ENCODE peak calls at places on chromosomes 5 and 9, in five cellular contexts. S is type B pancreatic cell, H is fibroblast of the aortic adventitia, B is endothelial cell, D is WTC11. Q is an unnamed sample.

GRCh38 chr5:93791520-93791972 is 50.1 kb upstream of the POU5F2 start:
- DNase-seq in B (peak), S (no peak), D (no peak), H (peak), Q (no peak)

GRCh38 chr5:142053434-142054253 is 40.8 kb upstream of the GNPDA1 start:
- DNase-seq in H (peak), B (no peak), S (no peak), D (no peak), Q (no peak)

GRCh38 chr9:1100192-1100591 is 50.0 kb downstream of the DMRT2 start:
- DNase-seq in B (no peak), D (no peak), S (no peak), H (no peak), Q (no peak)

GRCh38 chr5:62593331-62593730 is 14.7 kb downstream of the LRRC70 start:
- DNase-seq in S (no peak), B (no peak), H (peak), D (no peak), Q (no peak)

GRCh38 chr9:101530076-101530711 is 3.5 kb upstream of the RNF20 start:
- DNase-seq in H (peak), S (peak), B (peak), D (peak), Q (no peak)

GRCh38 chr5:95615164-95615467 is 4.8 kb upstream of the GPR150 start:
- DNase-seq in H (no peak), S (no peak), D (no peak), B (no peak), Q (no peak)

GRCh38 chr9:127498298-127498697 is 47.0 kb downstream of the LRSAM1 start:
- DNase-seq in B (no peak), D (no peak), S (no peak), H (no peak), Q (no peak)

GRCh38 chr9:77582572-77583365 is 65.4 kb downstream of the GNA14 start:
- DNase-seq in D (no peak), B (no peak), S (no peak), H (no peak), Q (no peak)

GRCh38 chr9:115810166-115810565 is 343.4 kb upstream of the PAPPA start:
- DNase-seq in B (no peak), H (no peak), D (no peak), S (no peak), Q (no peak)

GRCh38 chr5:142296914-142297417 is 27.9 kb downstream of the SPRY4 start:
- DNase-seq in D (no peak), B (peak), H (peak), S (no peak), Q (no peak)

GRCh38 chr5:123119334-123119986 is 30.4 kb downstream of the PRDM6 start:
- DNase-seq in D (peak), B (peak), S (no peak), H (peak), Q (no peak)

GRCh38 chr5:102720954-102721353 is 34.2 kb upstream of the PAM start:
- DNase-seq in D (no peak), S (no peak), B (no peak), H (no peak), Q (no peak)

GRCh38 chr9:105150991-105151685 is 93.3 kb upstream of the SLC44A1 start:
- DNase-seq in S (no peak), D (no peak), B (no peak), H (no peak), Q (no peak)

GRCh38 chr5:61342066-61342465 is 10.0 kb downstream of the ZSWIM6 start:
- DNase-seq in H (peak), B (no peak), D (no peak), S (no peak), Q (no peak)

GRCh38 chr9:122837266-122837850 is 9.0 kb upstream of the PDCL start:
- DNase-seq in D (no peak), S (no peak), B (no peak), H (no peak), Q (no peak)

GRCh38 chr9:122832194-122832593 is 3.8 kb upstream of the PDCL start:
- DNase-seq in S (no peak), H (no peak), D (no peak), B (no peak), Q (no peak)

DNA sequence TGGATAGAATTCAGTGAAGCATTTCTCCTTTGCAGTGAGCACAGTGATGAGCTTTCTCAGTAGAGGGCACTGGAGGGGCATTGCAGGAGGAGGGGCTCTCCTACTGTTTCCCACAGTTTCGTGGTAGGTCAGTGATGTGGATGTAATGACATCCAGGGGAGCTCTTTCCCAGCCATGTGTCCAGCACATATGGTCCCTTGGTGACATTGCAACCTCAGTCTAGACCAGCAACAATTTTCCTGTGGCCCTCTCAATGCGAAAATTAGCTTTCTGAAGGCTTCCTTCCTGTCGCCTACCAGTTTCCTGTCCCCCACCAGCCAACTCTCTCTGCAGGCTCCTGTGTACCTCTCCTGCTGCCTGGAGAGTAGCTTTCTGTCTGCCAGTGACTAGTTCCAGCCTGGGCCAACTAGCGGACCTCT is 6.9 kb upstream of the PDCL start:
- DNase-seq in D (no peak), S (no peak), B (peak), H (no peak), Q (no peak)
- TF ChIP-seq CTCF in D (no peak), S (no peak), B (no peak), H (no peak), Q (peak)

DNA sequence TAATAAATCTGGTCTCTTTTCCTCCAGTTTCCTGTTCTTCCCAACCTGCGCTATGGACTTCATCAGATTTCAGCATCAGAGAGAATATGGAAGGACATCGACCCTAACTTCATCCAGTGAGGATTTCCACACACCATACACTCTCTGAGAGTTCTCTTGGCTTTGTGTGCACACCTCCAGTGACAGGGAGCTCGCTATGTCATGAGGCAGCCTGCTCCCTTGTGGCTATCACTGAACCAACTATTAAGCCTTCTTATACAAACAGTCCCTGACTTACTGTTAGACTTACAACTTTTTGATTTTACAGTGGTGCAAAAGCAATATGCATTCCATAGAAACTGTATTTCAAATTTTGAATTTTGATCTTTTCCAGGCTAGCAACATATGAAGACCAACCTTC is 12.2 kb upstream of the B4GALT1 start:
- DNase-seq in B (no peak), S (no peak), D (no peak), H (no peak), Q (no peak)
- TF ChIP-seq CTCF in B (no peak), S (no peak), D (no peak), H (no peak), Q (peak)

GRCh38 chr9:108803666-108804065 is 52.1 kb downstream of the ACTL7B start:
- DNase-seq in B (no peak), S (no peak), H (peak), D (no peak), Q (no peak)

GRCh38 chr9:108800632-108801099 is 55.1 kb downstream of the ACTL7B start:
- DNase-seq in D (no peak), B (no peak), S (no peak), H (no peak), Q (no peak)

GRCh38 chr9:108801949-108802348 is 53.8 kb downstream of the ACTL7B start:
- DNase-seq in S (no peak), H (no peak), D (no peak), B (no peak), Q (no peak)

GRCh38 chr9:108802967-108803366 is 52.8 kb downstream of the ACTL7B start:
- DNase-seq in H (no peak), B (no peak), S (no peak), D (no peak), Q (no peak)
- TF ChIP-seq CTCF in H (no peak), B (no peak), S (no peak), D (no peak), Q (no peak)

GRCh38 chr5:56818409-56819026 is 3.2 kb downstream of the MAP3K1 start:
- DNase-seq in S (no peak), B (no peak), D (no peak), H (peak), Q (no peak)
- TF ChIP-seq CTCF in S (peak), B (no peak), D (no peak), H (peak), Q (peak)

DNA sequence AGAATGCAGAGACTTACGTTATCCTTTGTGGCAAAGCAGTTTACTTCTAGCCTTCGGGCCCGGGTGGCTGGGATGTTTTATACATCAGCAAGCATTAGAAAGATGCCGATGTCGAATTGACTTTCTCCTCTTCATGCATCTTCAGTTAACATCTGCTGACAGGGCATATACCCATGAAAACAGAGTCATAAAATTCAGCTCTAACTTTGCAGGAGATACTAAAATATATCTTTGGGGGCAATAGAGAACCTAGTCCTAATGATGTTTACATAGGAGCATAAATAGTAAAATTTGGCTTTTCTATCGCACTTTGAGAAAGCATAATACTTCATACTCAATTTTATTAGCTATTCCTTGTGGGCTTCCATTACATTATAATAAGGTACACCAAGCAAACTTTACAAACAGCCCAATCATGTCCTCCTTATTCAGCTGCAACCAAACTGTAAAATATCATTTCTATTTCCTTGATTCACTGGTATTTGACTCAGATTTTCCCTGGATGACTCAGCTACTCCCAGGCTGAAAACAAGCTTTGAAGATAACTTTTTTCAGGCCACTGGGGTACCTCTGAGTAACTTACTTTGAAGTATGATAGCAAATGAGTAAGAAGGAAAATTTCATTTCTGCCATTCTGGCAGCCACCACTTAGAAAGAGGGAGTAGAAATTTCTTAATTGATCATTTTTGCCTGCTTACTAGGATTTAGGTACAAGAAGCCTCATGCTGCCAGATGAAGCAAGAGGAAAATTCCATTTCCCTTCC is 247.7 kb downstream of the PRELID2 start:
- DNase-seq in B (no peak), H (peak), D (no peak), S (no peak), Q (no peak)
- TF ChIP-seq CTCF in B (no peak), H (peak), D (no peak), S (no peak), Q (no peak)

DNA sequence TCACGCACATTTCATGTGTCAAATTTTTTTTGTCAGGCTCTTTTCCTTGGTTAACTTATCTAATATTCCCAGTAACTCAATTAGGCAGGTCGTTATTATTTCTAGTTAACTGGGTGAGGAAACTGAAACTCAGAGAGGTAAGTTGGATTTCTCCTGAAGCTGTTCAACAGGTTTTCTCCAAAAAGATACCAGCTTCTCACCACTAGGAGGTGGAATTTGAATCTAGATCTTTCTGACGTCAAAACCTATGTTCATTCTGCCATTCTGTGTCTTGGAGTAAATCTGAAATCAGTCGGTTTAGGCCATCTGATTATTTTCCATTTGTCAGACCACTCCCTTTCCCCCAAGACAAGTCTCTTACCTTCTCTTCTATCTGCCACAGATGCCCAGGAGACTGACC is 572.9 kb downstream of the ACTL7B start:
- DNase-seq in S (no peak), B (no peak), D (no peak), H (no peak), Q (no peak)
- TF ChIP-seq CTCF in S (peak), B (peak), D (peak), H (peak), Q (peak)

GRCh38 chr5:53448851-53449250 is 31.6 kb upstream of the FST start:
- DNase-seq in B (no peak), D (no peak), S (no peak), H (peak), Q (no peak)
- TF ChIP-seq CTCF in B (no peak), D (no peak), S (no peak), H (no peak), Q (no peak)

GRCh38 chr5:133289686-133290367 is 238.0 kb downstream of the HSPA4 start:
- DNase-seq in H (no peak), B (no peak), S (no peak), D (no peak), Q (no peak)

GRCh38 chr5:133284306-133284705 is 232.5 kb downstream of the HSPA4 start:
- DNase-seq in D (no peak), H (no peak), S (no peak), B (no peak), Q (no peak)

GRCh38 chr5:133285583-133286021 is 233.8 kb downstream of the HSPA4 start:
- DNase-seq in H (peak), D (no peak), S (no peak), B (no peak), Q (no peak)

GRCh38 chr5:133286483-133286882 is 234.7 kb downstream of the HSPA4 start:
- DNase-seq in S (no peak), B (no peak), H (no peak), D (no peak), Q (no peak)

DNA sequence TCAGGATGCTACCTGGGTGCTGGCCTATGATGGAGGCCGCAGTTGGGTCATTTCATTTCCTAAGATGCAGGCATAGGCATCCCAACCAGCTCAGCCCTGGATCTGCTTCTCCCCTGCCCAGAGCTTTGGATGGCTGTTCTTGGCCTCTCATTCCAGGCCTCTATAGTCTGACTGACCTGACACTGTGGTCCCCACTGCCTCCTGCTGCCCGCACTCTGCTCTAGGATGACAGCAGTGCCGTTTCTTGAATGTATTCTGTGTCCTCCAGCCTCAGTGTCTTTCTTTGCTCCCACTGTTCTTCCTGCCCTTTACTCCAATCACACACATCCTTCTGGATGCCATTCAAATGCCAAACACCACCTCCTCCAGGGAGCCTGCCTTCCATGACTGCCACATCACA is 235.7 kb downstream of the HSPA4 start:
- DNase-seq in H (peak), D (no peak), B (peak), S (no peak), Q (no peak)
- TF ChIP-seq CTCF in H (peak), D (no peak), B (no peak), S (peak), Q (peak)

GRCh38 chr5:169663537-169663936 is 26.5 kb downstream of the DOCK2 start:
- DNase-seq in B (no peak), H (no peak), S (no peak), D (no peak), Q (no peak)
- TF ChIP-seq CTCF in B (no peak), H (no peak), S (no peak), D (no peak), Q (no peak)